ENCODE peak calls at places on chromosomes 3 and 15, in ten cellular contexts. H, F, O, J, B, R, D, P, Z and I are unnamed samples.

GRCh38 chr15:98779463-98780071 is 131.2 kb downstream of the IGF1R start:
- DNase-seq in H (no peak), F (peak), O (peak), J (peak), B (peak), R (peak), D (peak), P (peak), Z (peak), I (peak)

GRCh38 chr3:98376631-98377030 is 13.8 kb upstream of the OR5K3 start:
- DNase-seq in H (no peak), F (no peak), O (no peak), J (no peak), B (no peak), R (no peak), D (no peak), P (no peak), Z (no peak), I (no peak)

GRCh38 chr3:101223016-101223415 is 97.4 kb downstream of the IMPG2 start:
- DNase-seq in H (no peak), F (no peak), O (no peak), J (no peak), B (no peak), R (no peak), D (no peak), P (no peak), Z (no peak), I (no peak)

GRCh38 chr3:43320288-43320687 is 33.9 kb downstream of the SNRK start:
- DNase-seq in H (no peak), F (no peak), O (no peak), J (no peak), B (no peak), R (no peak), D (no peak), P (no peak), Z (no peak), I (no peak)

GRCh38 chr3:123758081-123758564 is 126.0 kb downstream of the MYLK start:
- DNase-seq in H (peak), F (no peak), O (no peak), J (no peak), B (no peak), R (no peak), D (no peak), P (no peak), Z (no peak), I (no peak)

GRCh38 chr3:168095611-168096209 is at the start of gene GOLIM4:
- DNase-seq in H (peak), F (peak), O (peak), J (peak), B (peak), R (peak), D (no peak), P (peak), Z (peak), I (peak)

GRCh38 chr15:101537681-101538080 is 48.2 kb upstream of the PCSK6 start:
- DNase-seq in H (no peak), F (no peak), O (no peak), J (no peak), B (no peak), R (no peak), D (no peak), P (no peak), Z (no peak), I (no peak)

GRCh38 chr15:40550381-40551037 is 14.3 kb downstream of the CCDC32 start:
- DNase-seq in H (no peak), F (no peak), O (no peak), J (no peak), B (no peak), R (no peak), D (no peak), P (no peak), Z (no peak), I (no peak)

GRCh38 chr3:40843851-40844548 is 319.2 kb downstream of the ZNF621 start:
- DNase-seq in H (no peak), F (no peak), O (no peak), J (no peak), B (no peak), R (no peak), D (no peak), P (no peak), Z (no peak), I (no peak)

GRCh38 chr15:35471024-35471423 is 74.9 kb downstream of the DPH6 start:
- DNase-seq in H (no peak), F (no peak), O (no peak), J (no peak), B (no peak), R (no peak), D (no peak), P (no peak), Z (no peak), I (no peak)

GRCh38 chr3:97872209-97873042 is 50.6 kb downstream of the CRYBG3 start:
- DNase-seq in H (peak), F (peak), O (no peak), J (no peak), B (peak), R (no peak), D (no peak), P (peak), Z (no peak), I (no peak)

GRCh38 chr3:112056451-112056929 is 22.0 kb downstream of the TMPRSS7 start:
- DNase-seq in H (peak), F (no peak), O (no peak), J (no peak), B (peak), R (no peak), D (no peak), P (no peak), Z (no peak), I (no peak)

GRCh38 chr3:195411831-195412230 is 31.0 kb downstream of the ACAP2 start:
- DNase-seq in H (no peak), F (no peak), O (no peak), J (no peak), B (no peak), R (no peak), D (no peak), P (no peak), Z (no peak), I (peak)

GRCh38 chr15:97168704-97169475 is 791.6 kb upstream of the ARRDC4 start:
- DNase-seq in H (no peak), F (no peak), O (no peak), J (no peak), B (no peak), R (no peak), D (no peak), P (no peak), Z (no peak), I (no peak)

GRCh38 chr3:37075955-37076354 is 82.6 kb downstream of the MLH1 start:
- DNase-seq in H (no peak), F (no peak), O (no peak), J (no peak), B (no peak), R (no peak), D (no peak), P (no peak), Z (no peak), I (no peak)

GRCh38 chr3:103203431-103203830 is 768.6 kb downstream of the ZPLD1 start:
- DNase-seq in H (no peak), F (no peak), O (no peak), J (no peak), B (no peak), R (no peak), D (no peak), P (no peak), Z (no peak), I (no peak)

GRCh38 chr3:129122697-129123055 is 1.1 kb upstream of the RAB43 start:
- DNase-seq in H (no peak), F (no peak), O (peak), J (no peak), B (no peak), R (no peak), D (no peak), P (no peak), Z (no peak), I (no peak)

GRCh38 chr3:67000006-67000405 is 1.9 kb downstream of the KBTBD8 start:
- DNase-seq in H (peak), F (no peak), O (no peak), J (no peak), B (no peak), R (no peak), D (no peak), P (no peak), Z (no peak), I (no peak)

GRCh38 chr15:57109005-57109404 is 190.6 kb downstream of the TCF12 start:
- DNase-seq in H (no peak), F (no peak), O (no peak), J (no peak), B (no peak), R (no peak), D (no peak), P (no peak), Z (no peak), I (no peak)

GRCh38 chr15:65377105-65377975 is 462 bp downstream of the IGDCC3 start:
- DNase-seq in H (no peak), F (peak), O (peak), J (peak), B (no peak), R (no peak), D (no peak), P (no peak), Z (peak), I (peak)

GRCh38 chr15:56128081-56128480 is 115.6 kb downstream of the RFX7 start:
- DNase-seq in H (no peak), F (no peak), O (no peak), J (no peak), B (no peak), R (no peak), D (no peak), P (no peak), Z (no peak), I (no peak)

GRCh38 chr15:69127226-69127625 is 33.2 kb upstream of the GLCE start:
- DNase-seq in H (no peak), F (no peak), O (no peak), J (no peak), B (no peak), R (no peak), D (no peak), P (no peak), Z (no peak), I (no peak)

GRCh38 chr3:86856711-86857110 is 134.2 kb downstream of the VGLL3 start:
- DNase-seq in H (no peak), F (no peak), O (no peak), J (no peak), B (no peak), R (no peak), D (no peak), P (no peak), Z (no peak), I (no peak)

GRCh38 chr15:69546182-69546581 is 93.6 kb downstream of the RPLP1 start:
- DNase-seq in H (no peak), F (no peak), O (no peak), J (no peak), B (no peak), R (no peak), D (no peak), P (no peak), Z (no peak), I (no peak)

GRCh38 chr15:69493406-69493805 is 40.8 kb downstream of the RPLP1 start:
- DNase-seq in H (no peak), F (no peak), O (no peak), J (no peak), B (no peak), R (no peak), D (no peak), P (no peak), Z (no peak), I (no peak)

GRCh38 chr3:46693038-46693896 is at the start of gene ALS2CL:
- DNase-seq in H (no peak), F (peak), O (peak), J (peak), B (peak), R (no peak), D (peak), P (peak), Z (peak), I (peak)

GRCh38 chr3:194504861-194505260 is 18.1 kb upstream of the ATP13A3 start:
- DNase-seq in H (no peak), F (no peak), O (no peak), J (no peak), B (no peak), R (no peak), D (no peak), P (no peak), Z (no peak), I (peak)

GRCh38 chr3:8579101-8579500 is 65.5 kb downstream of the SSUH2 start:
- DNase-seq in H (no peak), F (no peak), O (no peak), J (no peak), B (no peak), R (no peak), D (no peak), P (no peak), Z (no peak), I (no peak)

GRCh38 chr3:161314836-161315391 is 56.4 kb downstream of the SPTSSB start:
- DNase-seq in H (no peak), F (no peak), O (no peak), J (no peak), B (no peak), R (no peak), D (no peak), P (no peak), Z (no peak), I (no peak)